ENCODE peak calls at places on chromosomes 16 and 17, in eight cellular contexts. V, J, P, H, C, R, D and I are unnamed samples.

GRCh38 chr16:24848065-24848464 is 2.3 kb downstream of the SLC5A11 start:
- DNase-seq in V (no peak), J (no peak), P (no peak), H (no peak), C (no peak), R (no peak), D (no peak), I (no peak)

GRCh38 chr16:54482892-54483574 is 196.4 kb upstream of the IRX3 start:
- DNase-seq in V (no peak), J (peak), P (no peak), H (no peak), C (no peak), R (no peak), D (no peak), I (no peak)

GRCh38 chr17:73307130-73307529 is 4.7 kb downstream of the CDC42EP4 start:
- DNase-seq in V (no peak), J (no peak), P (no peak), H (no peak), C (peak), R (peak), D (no peak), I (peak)

GRCh38 chr17:77527836-77528505 is 387.2 kb downstream of the SEC14L1 start:
- DNase-seq in V (no peak), J (no peak), P (no peak), H (peak), C (no peak), R (no peak), D (no peak), I (peak)

GRCh38 chr17:18119938-18120337 is 11.4 kb downstream of the MYO15A start:
- DNase-seq in V (no peak), J (no peak), P (no peak), H (no peak), C (no peak), R (no peak), D (no peak), I (no peak)

GRCh38 chr16:57146735-57147134 is 39.1 kb downstream of the PSME3IP1 start:
- DNase-seq in V (no peak), J (peak), P (no peak), H (peak), C (no peak), R (no peak), D (no peak), I (no peak)

GRCh38 chr17:30580916-30581315 is 103.7 kb downstream of the GOSR1 start:
- DNase-seq in V (no peak), J (no peak), P (no peak), H (no peak), C (no peak), R (no peak), D (no peak), I (no peak)

GRCh38 chr17:71339219-71339618 is 781.6 kb upstream of the SOX9 start:
- DNase-seq in V (no peak), J (no peak), P (no peak), H (no peak), C (no peak), R (no peak), D (no peak), I (no peak)

GRCh38 chr17:1942066-1942365 is 83.1 kb downstream of the RTN4RL1 start:
- DNase-seq in V (no peak), J (no peak), P (no peak), H (no peak), C (no peak), R (no peak), D (no peak), I (no peak)

GRCh38 chr17:83062818-83063671 is 16.4 kb upstream of the METRNL start:
- DNase-seq in V (no peak), J (no peak), P (no peak), H (no peak), C (peak), R (peak), D (no peak), I (peak)